ENCODE peak calls at places on chromosomes 5 and 9, in seven cellular contexts. One of them, this sample, is unnamed.

GRCh38 chr9:138052635-138053320 is 175.2 kb downstream of the CACNA1B start:
- DNase-seq in A673: no peak
- DNase-seq in endodermal cell: peak
- DNase-seq in progenitor cell of endocrine pancreas: no peak
- DNase-seq in activated CD8-positive, alpha-beta T cell treated with anti-CD3 and anti-CD28 coated beads for 36 hours: no peak
- DNase-seq in esophagus muscularis mucosa: peak
- DNase-seq in cardiac muscle cell: no peak
- DNase-seq in this sample: no peak

GRCh38 chr9:69885474-69885929 is 64.9 kb downstream of the CFAP95 start:
- DNase-seq in esophagus muscularis mucosa: no peak
- DNase-seq in progenitor cell of endocrine pancreas: no peak
- DNase-seq in endodermal cell: no peak
- DNase-seq in activated CD8-positive, alpha-beta T cell treated with anti-CD3 and anti-CD28 coated beads for 36 hours: no peak
- DNase-seq in cardiac muscle cell: peak
- DNase-seq in A673: no peak
- DNase-seq in this sample: no peak

GRCh38 chr5:177228751-177229150 is 74.8 kb downstream of the RAB24 start:
- DNase-seq in A673: no peak
- DNase-seq in progenitor cell of endocrine pancreas: no peak
- DNase-seq in activated CD8-positive, alpha-beta T cell treated with anti-CD3 and anti-CD28 coated beads for 36 hours: no peak
- DNase-seq in cardiac muscle cell: no peak
- DNase-seq in endodermal cell: no peak
- DNase-seq in esophagus muscularis mucosa: no peak
- DNase-seq in this sample: no peak

GRCh38 chr9:27247756-27248155 is 49.2 kb downstream of the EQTN start:
- DNase-seq in endodermal cell: peak
- DNase-seq in activated CD8-positive, alpha-beta T cell treated with anti-CD3 and anti-CD28 coated beads for 36 hours: peak
- DNase-seq in progenitor cell of endocrine pancreas: peak
- DNase-seq in A673: peak
- DNase-seq in esophagus muscularis mucosa: no peak
- DNase-seq in cardiac muscle cell: peak
- DNase-seq in this sample: peak

GRCh38 chr5:150590979-150591411 is 49.5 kb upstream of the SYNPO start:
- DNase-seq in progenitor cell of endocrine pancreas: no peak
- DNase-seq in esophagus muscularis mucosa: no peak
- DNase-seq in A673: no peak
- DNase-seq in endodermal cell: peak
- DNase-seq in activated CD8-positive, alpha-beta T cell treated with anti-CD3 and anti-CD28 coated beads for 36 hours: no peak
- DNase-seq in cardiac muscle cell: peak
- DNase-seq in this sample: no peak

GRCh38 chr5:115494570-115495289 is 49.8 kb downstream of the FEM1C start:
- DNase-seq in A673: no peak
- DNase-seq in endodermal cell: no peak
- DNase-seq in progenitor cell of endocrine pancreas: no peak
- DNase-seq in esophagus muscularis mucosa: no peak
- DNase-seq in activated CD8-positive, alpha-beta T cell treated with anti-CD3 and anti-CD28 coated beads for 36 hours: no peak
- DNase-seq in cardiac muscle cell: peak
- DNase-seq in this sample: no peak

GRCh38 chr9:31715250-31715649 is 669.2 kb upstream of the ACO1 start:
- DNase-seq in endodermal cell: no peak
- DNase-seq in activated CD8-positive, alpha-beta T cell treated with anti-CD3 and anti-CD28 coated beads for 36 hours: no peak
- DNase-seq in cardiac muscle cell: no peak
- DNase-seq in A673: no peak
- DNase-seq in progenitor cell of endocrine pancreas: no peak
- DNase-seq in esophagus muscularis mucosa: no peak
- DNase-seq in this sample: no peak

GRCh38 chr5:97102010-97102470 is 40.4 kb downstream of the LIX1 start:
- DNase-seq in cardiac muscle cell: no peak
- DNase-seq in progenitor cell of endocrine pancreas: no peak
- DNase-seq in esophagus muscularis mucosa: peak
- DNase-seq in endodermal cell: peak
- DNase-seq in activated CD8-positive, alpha-beta T cell treated with anti-CD3 and anti-CD28 coated beads for 36 hours: no peak
- DNase-seq in A673: no peak
- DNase-seq in this sample: no peak

GRCh38 chr9:113664176-113664875 is 200.8 kb downstream of the RGS3 start:
- DNase-seq in activated CD8-positive, alpha-beta T cell treated with anti-CD3 and anti-CD28 coated beads for 36 hours: no peak
- DNase-seq in esophagus muscularis mucosa: no peak
- DNase-seq in cardiac muscle cell: no peak
- DNase-seq in progenitor cell of endocrine pancreas: no peak
- DNase-seq in endodermal cell: peak
- DNase-seq in A673: no peak
- DNase-seq in this sample: no peak

GRCh38 chr9:71465392-71465791 is 302.9 kb downstream of the CEMIP2 start:
- DNase-seq in activated CD8-positive, alpha-beta T cell treated with anti-CD3 and anti-CD28 coated beads for 36 hours: no peak
- DNase-seq in progenitor cell of endocrine pancreas: no peak
- DNase-seq in A673: no peak
- DNase-seq in endodermal cell: no peak
- DNase-seq in cardiac muscle cell: no peak
- DNase-seq in esophagus muscularis mucosa: no peak
- DNase-seq in this sample: no peak

GRCh38 chr5:16520806-16521205 is 55.2 kb upstream of the ZNF622 start:
- DNase-seq in progenitor cell of endocrine pancreas: no peak
- DNase-seq in A673: no peak
- DNase-seq in cardiac muscle cell: no peak
- DNase-seq in esophagus muscularis mucosa: no peak
- DNase-seq in endodermal cell: no peak
- DNase-seq in activated CD8-positive, alpha-beta T cell treated with anti-CD3 and anti-CD28 coated beads for 36 hours: no peak
- DNase-seq in this sample: no peak

GRCh38 chr9:79757906-79758669 is 186.3 kb downstream of the TLE4 start:
- DNase-seq in cardiac muscle cell: peak
- DNase-seq in A673: peak
- DNase-seq in esophagus muscularis mucosa: no peak
- DNase-seq in activated CD8-positive, alpha-beta T cell treated with anti-CD3 and anti-CD28 coated beads for 36 hours: no peak
- DNase-seq in endodermal cell: no peak
- DNase-seq in progenitor cell of endocrine pancreas: no peak
- DNase-seq in this sample: no peak

GRCh38 chr9:69594180-69594579 is 78.0 kb downstream of the APBA1 start:
- DNase-seq in progenitor cell of endocrine pancreas: no peak
- DNase-seq in A673: no peak
- DNase-seq in activated CD8-positive, alpha-beta T cell treated with anti-CD3 and anti-CD28 coated beads for 36 hours: no peak
- DNase-seq in esophagus muscularis mucosa: no peak
- DNase-seq in cardiac muscle cell: no peak
- DNase-seq in endodermal cell: no peak
- DNase-seq in this sample: no peak

GRCh38 chr9:78676009-78676408 is 379.1 kb downstream of the PSAT1 start:
- DNase-seq in activated CD8-positive, alpha-beta T cell treated with anti-CD3 and anti-CD28 coated beads for 36 hours: no peak
- DNase-seq in A673: no peak
- DNase-seq in endodermal cell: no peak
- DNase-seq in progenitor cell of endocrine pancreas: no peak
- DNase-seq in esophagus muscularis mucosa: no peak
- DNase-seq in cardiac muscle cell: peak
- DNase-seq in this sample: no peak

GRCh38 chr9:134869554-134870310 is 10.9 kb upstream of the FCN2 start:
- DNase-seq in progenitor cell of endocrine pancreas: no peak
- DNase-seq in esophagus muscularis mucosa: no peak
- DNase-seq in activated CD8-positive, alpha-beta T cell treated with anti-CD3 and anti-CD28 coated beads for 36 hours: no peak
- DNase-seq in endodermal cell: no peak
- DNase-seq in A673: no peak
- DNase-seq in cardiac muscle cell: no peak
- DNase-seq in this sample: no peak

GRCh38 chr9:4012446-4012845 is 287.4 kb downstream of the GLIS3 start:
- DNase-seq in esophagus muscularis mucosa: no peak
- DNase-seq in cardiac muscle cell: no peak
- DNase-seq in progenitor cell of endocrine pancreas: no peak
- DNase-seq in endodermal cell: no peak
- DNase-seq in activated CD8-positive, alpha-beta T cell treated with anti-CD3 and anti-CD28 coated beads for 36 hours: no peak
- DNase-seq in A673: no peak
- DNase-seq in this sample: no peak

GRCh38 chr5:29218138-29218537 is 1975.3 kb upstream of the CDH6 start:
- DNase-seq in progenitor cell of endocrine pancreas: no peak
- DNase-seq in esophagus muscularis mucosa: no peak
- DNase-seq in endodermal cell: no peak
- DNase-seq in cardiac muscle cell: no peak
- DNase-seq in A673: peak
- DNase-seq in activated CD8-positive, alpha-beta T cell treated with anti-CD3 and anti-CD28 coated beads for 36 hours: no peak
- DNase-seq in this sample: no peak

GRCh38 chr9:132114102-132114707 is 34.5 kb upstream of the MED27 start:
- DNase-seq in progenitor cell of endocrine pancreas: peak
- DNase-seq in cardiac muscle cell: peak
- DNase-seq in activated CD8-positive, alpha-beta T cell treated with anti-CD3 and anti-CD28 coated beads for 36 hours: peak
- DNase-seq in esophagus muscularis mucosa: no peak
- DNase-seq in A673: peak
- DNase-seq in endodermal cell: peak
- DNase-seq in this sample: peak

This sample was measured in HuH-7.5.